ENCODE peak calls at places on chromosomes 16 and 17, in four cellular contexts. One of them, this sample, is unnamed.

GRCh38 chr16:24717411-24717810 is 12.0 kb upstream of the TNRC6A start:
- DNase-seq in GM12865: no peak
- DNase-seq in neural progenitor cell: no peak
- DNase-seq in thoracic aorta: no peak
- DNase-seq in this sample: no peak

GRCh38 chr16:4316732-4317461 is 1.0 kb downstream of the GLIS2 start:
- DNase-seq in GM12865: no peak
- DNase-seq in neural progenitor cell: no peak
- DNase-seq in thoracic aorta: no peak
- DNase-seq in this sample: no peak

GRCh38 chr17:1813088-1813487 is 16.6 kb downstream of the SMYD4 start:
- DNase-seq in GM12865: no peak
- DNase-seq in neural progenitor cell: no peak
- DNase-seq in thoracic aorta: no peak
- DNase-seq in this sample: no peak

GRCh38 chr16:88468289-88469129 is 15.4 kb downstream of the ZFPM1 start:
- DNase-seq in GM12865: peak; percentile 24
- DNase-seq in neural progenitor cell: peak; percentile 88
- DNase-seq in thoracic aorta: no peak
- DNase-seq in this sample: peak; percentile 56

GRCh38 chr16:88914750-88915368 is 48.4 kb upstream of the PABPN1L start:
- DNase-seq in GM12865: no peak
- DNase-seq in neural progenitor cell: no peak
- DNase-seq in thoracic aorta: no peak
- DNase-seq in this sample: no peak

GRCh38 chr16:79599256-79599836 is 1.2 kb downstream of the MAF start:
- DNase-seq in GM12865: no peak
- DNase-seq in neural progenitor cell: peak; percentile 74
- DNase-seq in thoracic aorta: no peak
- DNase-seq in this sample: peak; percentile 29

GRCh38 chr17:59346876-59347407 is 15.5 kb downstream of the YPEL2 start:
- DNase-seq in GM12865: no peak
- DNase-seq in neural progenitor cell: no peak
- DNase-seq in thoracic aorta: no peak
- DNase-seq in this sample: no peak

GRCh38 chr17:59746849-59747445 is 39.5 kb downstream of the VMP1 start:
- DNase-seq in GM12865: peak; percentile 52
- DNase-seq in neural progenitor cell: peak; percentile 24
- DNase-seq in thoracic aorta: no peak
- DNase-seq in this sample: peak; percentile 39

GRCh38 chr17:72615627-72615991 is 476.9 kb downstream of the SLC39A11 start:
- DNase-seq in GM12865: no peak
- DNase-seq in neural progenitor cell: no peak
- DNase-seq in thoracic aorta: no peak
- DNase-seq in this sample: peak; percentile 21

GRCh38 chr16:71499775-71500364 is 10.7 kb upstream of the ZNF19 start:
- DNase-seq in GM12865: peak; percentile 80
- DNase-seq in neural progenitor cell: peak; percentile 72
- DNase-seq in thoracic aorta: no peak
- DNase-seq in this sample: peak; percentile 51

GRCh38 chr16:30842971-30843370 is 50.9 kb downstream of the BCL7C start:
- DNase-seq in GM12865: no peak
- DNase-seq in neural progenitor cell: no peak
- DNase-seq in thoracic aorta: no peak
- DNase-seq in this sample: no peak

GRCh38 chr17:58282442-58282841 is 1.7 kb upstream of the MPO start:
- DNase-seq in GM12865: no peak
- DNase-seq in neural progenitor cell: no peak
- DNase-seq in thoracic aorta: no peak
- DNase-seq in this sample: no peak

GRCh38 chr17:77208217-77208808 is 67.5 kb downstream of the SEC14L1 start:
- DNase-seq in GM12865: no peak
- DNase-seq in neural progenitor cell: peak; percentile 45
- DNase-seq in thoracic aorta: no peak
- DNase-seq in this sample: no peak

GRCh38 chr16:86994651-86995171 is 322.5 kb downstream of the C16orf95 start:
- DNase-seq in GM12865: no peak
- DNase-seq in neural progenitor cell: peak; percentile 50
- DNase-seq in thoracic aorta: no peak
- DNase-seq in this sample: no peak

GRCh38 chr16:87541004-87541881 is 48.4 kb upstream of the ZCCHC14 start:
- DNase-seq in GM12865: no peak
- DNase-seq in neural progenitor cell: peak; percentile 36
- DNase-seq in thoracic aorta: peak; percentile 67
- DNase-seq in this sample: peak; percentile 16

GRCh38 chr16:64416232-64417010 is 705.4 kb downstream of the CDH11 start:
- DNase-seq in GM12865: peak; percentile 1
- DNase-seq in neural progenitor cell: no peak
- DNase-seq in thoracic aorta: no peak
- DNase-seq in this sample: peak; percentile 17

GRCh38 chr16:27820646-27821345 is 242.7 kb downstream of the GSG1L start:
- DNase-seq in GM12865: no peak
- DNase-seq in neural progenitor cell: no peak
- DNase-seq in thoracic aorta: no peak
- DNase-seq in this sample: no peak

GRCh38 chr17:34820922-34821321 is 140.3 kb downstream of the CCT6B start:
- DNase-seq in GM12865: no peak
- DNase-seq in neural progenitor cell: no peak
- DNase-seq in thoracic aorta: no peak
- DNase-seq in this sample: no peak

GRCh38 chr17:64003526-64004121 is 5.5 kb downstream of the PRR29 start:
- DNase-seq in GM12865: no peak
- DNase-seq in neural progenitor cell: peak; percentile 0
- DNase-seq in thoracic aorta: no peak
- DNase-seq in this sample: no peak

GRCh38 chr16:349211-349610 is 3.3 kb downstream of the AXIN1 start:
- DNase-seq in GM12865: peak; percentile 74
- DNase-seq in neural progenitor cell: peak; percentile 0
- DNase-seq in thoracic aorta: no peak
- DNase-seq in this sample: no peak

GRCh38 chr17:45244725-45245656 is 16.9 kb downstream of the SPATA32 start:
- DNase-seq in GM12865: no peak
- DNase-seq in neural progenitor cell: no peak
- DNase-seq in thoracic aorta: no peak
- DNase-seq in this sample: no peak

GRCh38 chr16:12674096-12674495 is 129.6 kb downstream of the CPPED1 start:
- DNase-seq in GM12865: no peak
- DNase-seq in neural progenitor cell: no peak
- DNase-seq in thoracic aorta: no peak
- DNase-seq in this sample: no peak

GRCh38 chr17:82244413-82245140 is 15.7 kb downstream of the SLC16A3 start:
- DNase-seq in GM12865: no peak
- DNase-seq in neural progenitor cell: no peak
- DNase-seq in thoracic aorta: no peak
- DNase-seq in this sample: no peak

GRCh38 chr16:30152517-30152916 is 29.5 kb upstream of the MAPK3 start:
- DNase-seq in GM12865: no peak
- DNase-seq in neural progenitor cell: no peak
- DNase-seq in thoracic aorta: no peak
- DNase-seq in this sample: no peak

GRCh38 chr16:11632455-11632921 is 35.8 kb upstream of the SNN start:
- DNase-seq in GM12865: no peak
- DNase-seq in neural progenitor cell: peak; percentile 61
- DNase-seq in thoracic aorta: no peak
- DNase-seq in this sample: no peak

GRCh38 chr16:55655709-55656694 is at the start of gene SLC6A2:
- DNase-seq in GM12865: no peak
- DNase-seq in neural progenitor cell: peak; percentile 82
- DNase-seq in thoracic aorta: no peak
- DNase-seq in this sample: no peak
- H3K4me3 ChIP-seq in GM12865: no peak within 1 kb of the TSS
- H3K4me3 ChIP-seq in neural progenitor cell: peak within 1 kb of the TSS; percentile 55
- H3K4me3 ChIP-seq in thoracic aorta: peak within 1 kb of the TSS; percentile 35
- H3K4me3 ChIP-seq in this sample: no peak within 1 kb of the TSS

GRCh38 chr17:32486091-32486700 is 597 bp upstream of the CDK5R1 start:
- DNase-seq in GM12865: peak; percentile 81
- DNase-seq in neural progenitor cell: peak; percentile 93
- DNase-seq in thoracic aorta: peak; percentile 33
- DNase-seq in this sample: peak; percentile 80
- H3K4me3 ChIP-seq in GM12865: peak overlapping the region; percentile 34
- H3K4me3 ChIP-seq in neural progenitor cell: peak overlapping the region; percentile 50
- H3K4me3 ChIP-seq in thoracic aorta: peak overlapping the region; percentile 68
- H3K4me3 ChIP-seq in this sample: peak overlapping the region; percentile 78

GRCh38 chr17:48619821-48620496 is 4.9 kb upstream of the HOXB8 start:
- DNase-seq in GM12865: no peak
- DNase-seq in neural progenitor cell: peak; percentile 57
- DNase-seq in thoracic aorta: no peak
- DNase-seq in this sample: no peak
- H3K4me3 ChIP-seq in GM12865: no peak overlapping the region
- H3K4me3 ChIP-seq in neural progenitor cell: no peak overlapping the region
- H3K4me3 ChIP-seq in thoracic aorta: no peak overlapping the region
- H3K4me3 ChIP-seq in this sample: no peak overlapping the region

GRCh38 chr16:74768239-74768638 is 6.4 kb downstream of the FA2H start:
- DNase-seq in GM12865: no peak
- DNase-seq in neural progenitor cell: no peak
- DNase-seq in thoracic aorta: no peak
- DNase-seq in this sample: no peak

GRCh38 chr16:74771656-74772315 is 2.8 kb downstream of the FA2H start:
- DNase-seq in GM12865: peak; percentile 87
- DNase-seq in neural progenitor cell: no peak
- DNase-seq in thoracic aorta: no peak
- DNase-seq in this sample: no peak

GRCh38 chr16:74769791-74770190 is 4.8 kb downstream of the FA2H start:
- DNase-seq in GM12865: no peak
- DNase-seq in neural progenitor cell: no peak
- DNase-seq in thoracic aorta: no peak
- DNase-seq in this sample: peak; percentile 48

GRCh38 chr16:74773431-74774222 is 993 bp downstream of the FA2H start:
- DNase-seq in GM12865: no peak
- DNase-seq in neural progenitor cell: no peak
- DNase-seq in thoracic aorta: no peak
- DNase-seq in this sample: peak; percentile 56

DNA sequence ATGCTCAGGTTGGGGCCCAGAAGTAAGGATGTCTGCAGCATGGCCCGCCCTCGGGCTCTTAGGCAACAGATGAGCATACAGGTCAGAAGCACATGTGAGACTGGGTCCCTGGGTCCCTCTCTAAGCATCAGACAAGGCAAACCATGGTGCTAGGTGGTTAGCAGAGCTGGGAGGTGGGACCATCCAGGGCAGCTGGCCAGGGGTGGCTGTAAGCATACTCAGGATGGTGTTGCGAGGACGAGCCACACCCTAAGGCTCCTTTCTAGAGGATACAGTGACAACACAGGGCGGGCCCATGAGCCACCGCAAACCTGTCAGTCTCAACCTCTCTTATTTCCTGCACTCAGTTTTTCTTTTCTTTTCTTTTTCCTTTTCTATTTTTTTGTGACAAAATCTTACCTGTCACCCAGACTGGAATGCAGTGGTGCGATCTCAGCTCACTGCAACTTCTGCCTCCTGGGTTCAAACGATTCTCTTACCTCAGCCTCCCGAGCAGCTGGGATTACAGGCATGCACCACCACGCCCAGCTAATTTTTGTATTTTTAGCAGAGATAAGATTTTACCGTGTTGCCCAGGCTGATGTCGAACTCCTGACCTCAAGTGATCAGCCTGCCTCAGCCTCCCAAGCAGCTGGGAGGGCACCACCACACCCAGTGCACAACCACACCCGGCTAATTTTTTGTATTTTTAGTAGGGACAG is 3.6 kb downstream of the FA2H start:
- DNase-seq in GM12865: peak; percentile 7
- DNase-seq in neural progenitor cell: no peak
- DNase-seq in thoracic aorta: no peak
- DNase-seq in this sample: no peak
- H3K4me3 ChIP-seq in GM12865: no peak overlapping the region
- H3K4me3 ChIP-seq in neural progenitor cell: no peak overlapping the region
- H3K4me3 ChIP-seq in thoracic aorta: no peak overlapping the region
- H3K4me3 ChIP-seq in this sample: no peak overlapping the region

DNA sequence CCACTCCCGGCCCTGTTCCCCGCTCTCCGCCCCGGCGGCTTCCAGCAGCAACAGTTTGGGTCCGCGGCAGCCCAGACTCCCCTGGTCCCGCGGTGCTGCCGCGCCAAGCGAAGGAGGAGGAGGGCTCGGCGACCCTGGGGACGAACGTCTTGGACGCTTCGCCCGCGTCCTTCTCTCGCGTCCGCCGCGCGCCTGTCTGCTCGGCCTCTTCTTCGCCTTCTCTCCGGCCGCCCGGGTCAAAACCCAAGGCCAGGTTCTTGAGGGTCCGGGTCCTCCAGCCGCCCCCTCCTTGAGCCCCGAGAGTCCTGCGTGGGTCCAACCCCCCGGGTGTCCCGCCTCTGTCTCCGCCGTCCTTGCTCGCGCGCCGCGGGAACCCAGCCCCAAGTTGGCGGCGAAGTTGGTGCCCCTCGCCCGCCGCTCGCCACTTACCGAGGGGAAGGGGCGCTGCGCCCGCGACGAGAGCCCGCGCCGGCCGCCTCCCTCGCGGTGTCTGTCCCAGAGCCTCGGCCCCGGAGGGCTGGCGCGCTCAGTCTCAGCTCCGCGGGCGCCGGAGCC is 1.4 kb upstream of the GRIN2C start:
- DNase-seq in GM12865: no peak
- DNase-seq in neural progenitor cell: peak; percentile 62
- DNase-seq in thoracic aorta: no peak
- DNase-seq in this sample: no peak
- H3K4me3 ChIP-seq in GM12865: no peak overlapping the region
- H3K4me3 ChIP-seq in neural progenitor cell: peak overlapping the region; percentile 47
- H3K4me3 ChIP-seq in thoracic aorta: peak overlapping the region; percentile 61
- H3K4me3 ChIP-seq in this sample: no peak overlapping the region

GRCh38 chr17:48960834-48961515 is 7.4 kb downstream of the GIP start:
- DNase-seq in GM12865: no peak
- DNase-seq in neural progenitor cell: peak; percentile 36
- DNase-seq in thoracic aorta: no peak
- DNase-seq in this sample: no peak

DNA sequence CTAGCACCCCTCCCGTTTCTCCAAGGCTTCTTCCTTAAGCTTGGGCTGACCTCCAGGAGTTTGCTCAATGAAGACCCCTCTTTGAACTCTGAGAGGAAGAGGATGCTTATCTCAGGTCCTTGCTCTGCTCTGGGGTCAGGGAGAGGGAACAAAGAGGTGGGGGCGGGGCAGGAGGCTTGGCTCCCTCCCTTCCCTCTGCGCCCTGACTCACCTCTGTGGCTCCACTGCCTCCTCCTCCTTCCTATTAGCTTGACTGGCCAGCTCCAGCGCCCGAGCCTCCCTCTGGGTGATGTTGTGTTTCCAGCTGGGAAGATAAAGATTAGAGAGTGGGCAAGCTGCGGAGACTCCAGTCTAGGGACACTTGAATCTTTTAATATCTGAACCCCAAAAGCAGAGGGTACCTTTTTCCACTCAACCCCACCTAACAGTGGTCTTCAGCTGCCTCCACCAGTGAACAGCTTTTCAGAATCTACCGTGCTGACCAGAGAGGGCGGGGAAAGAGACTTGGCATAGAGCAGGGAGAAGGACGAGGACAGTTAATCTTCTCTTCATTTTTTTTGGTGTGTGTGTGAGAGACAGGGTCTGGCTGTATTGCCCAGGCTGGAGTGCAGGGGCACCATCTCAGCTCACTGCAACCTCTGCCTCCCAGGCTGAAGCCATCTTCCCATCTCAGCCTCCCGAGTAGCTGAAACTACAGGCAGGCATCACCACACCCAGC is 6.7 kb downstream of the GIP start:
- DNase-seq in GM12865: no peak
- DNase-seq in neural progenitor cell: peak; percentile 56
- DNase-seq in thoracic aorta: no peak
- DNase-seq in this sample: no peak
- H3K4me3 ChIP-seq in GM12865: no peak overlapping the region
- H3K4me3 ChIP-seq in neural progenitor cell: no peak overlapping the region
- H3K4me3 ChIP-seq in thoracic aorta: no peak overlapping the region
- H3K4me3 ChIP-seq in this sample: no peak overlapping the region